ENCODE peak calls at places on chromosome 18, in seven cellular contexts. O is naive B cell; U is frontal cortex; W is activated CD4-positive, alpha-beta T cell treated with anti-CD3 and anti-CD28 coated beads for 48 hours; P is COR-L47; F is effector memory CD4-positive, alpha-beta T cell; N is GM03348. L is an unnamed sample.

GRCh38 chr18:49014605-49015267 is 64.0 kb upstream of the SMAD7 start:
- DNase-seq in O (no peak), U (no peak), W (no peak), P (no peak), F (no peak), N (no peak), L (no peak)

GRCh38 chr18:12637901-12638633 is 19.8 kb downstream of the SPIRE1 start:
- DNase-seq in O (no peak), U (no peak), W (no peak), P (no peak), F (no peak), N (peak; percentile 51), L (no peak)

GRCh38 chr18:62018034-62018760 is 125.4 kb upstream of the RNF152 start:
- DNase-seq in O (no peak), U (no peak), W (no peak), P (no peak), F (no peak), N (peak; percentile 79), L (peak; percentile 71)

GRCh38 chr18:50507120-50507590 is 52.7 kb upstream of the MAPK4 start:
- DNase-seq in O (peak; percentile 1), U (no peak), W (peak; percentile 8), P (peak; percentile 82), F (no peak), N (peak; percentile 26), L (peak; percentile 58)

GRCh38 chr18:13492314-13492713 is 234.0 kb downstream of the FAM210A start:
- DNase-seq in O (no peak), U (no peak), W (no peak), P (no peak), F (no peak), N (no peak), L (no peak)

GRCh38 chr18:22971038-22971437 is 37.9 kb downstream of the RBBP8 start:
- DNase-seq in O (no peak), U (no peak), W (no peak), P (no peak), F (no peak), N (no peak), L (no peak)

GRCh38 chr18:48194787-48195186 is 214.4 kb downstream of the ZBTB7C start:
- DNase-seq in O (no peak), U (no peak), W (no peak), P (no peak), F (no peak), N (no peak), L (no peak)

GRCh38 chr18:36518839-36519238 is 221.3 kb downstream of the FHOD3 start:
- DNase-seq in O (no peak), U (no peak), W (no peak), P (no peak), F (no peak), N (no peak), L (peak; percentile 39)

GRCh38 chr18:46222710-46223360 is 118.7 kb downstream of the HAUS1 start:
- DNase-seq in O (no peak), U (no peak), W (no peak), P (no peak), F (no peak), N (no peak), L (no peak)

GRCh38 chr18:22673182-22673862 is 255.6 kb upstream of the CTAGE1 start:
- DNase-seq in O (no peak), U (no peak), W (no peak), P (no peak), F (no peak), N (no peak), L (no peak)

GRCh38 chr18:48027401-48027931 is 97.0 kb upstream of the SMAD2 start:
- DNase-seq in O (no peak), U (no peak), W (no peak), P (no peak), F (no peak), N (peak; percentile 42), L (no peak)

GRCh38 chr18:79485788-79486355 is 90.1 kb downstream of the NFATC1 start:
- DNase-seq in O (no peak), U (no peak), W (no peak), P (no peak), F (no peak), N (peak; percentile 95), L (peak; percentile 26)

GRCh38 chr18:46427216-46427995 is 229.6 kb downstream of the LOXHD1 start:
- DNase-seq in O (no peak), U (no peak), W (no peak), P (no peak), F (no peak), N (no peak), L (no peak)

GRCh38 chr18:37421349-37422080 is 144.1 kb downstream of the CELF4 start:
- DNase-seq in O (no peak), U (no peak), W (no peak), P (no peak), F (no peak), N (no peak), L (no peak)

GRCh38 chr18:70931942-70932814 is 643.3 kb downstream of the SOCS6 start:
- DNase-seq in O (no peak), U (no peak), W (no peak), P (peak; percentile 50), F (no peak), N (peak; percentile 17), L (no peak)

GRCh38 chr18:43578636-43579203 is 301.4 kb upstream of the SYT4 start:
- DNase-seq in O (no peak), U (no peak), W (no peak), P (peak; percentile 68), F (no peak), N (no peak), L (no peak)

GRCh38 chr18:50558948-50559749 is 738 bp upstream of the MAPK4 start:
- DNase-seq in O (no peak), U (peak; percentile 34), W (no peak), P (no peak), F (no peak), N (no peak), L (no peak)

GRCh38 chr18:51028201-51028805 is 1.7 kb upstream of the SMAD4 start:
- DNase-seq in O (no peak), U (no peak), W (peak; percentile 18), P (peak; percentile 25), F (no peak), N (no peak), L (no peak)

GRCh38 chr18:61637905-61638304 is 254.9 kb downstream of the RNF152 start:
- DNase-seq in O (no peak), U (no peak), W (no peak), P (no peak), F (no peak), N (no peak), L (no peak)

GRCh38 chr18:45559258-45559657 is 56.0 kb upstream of the SLC14A2 start:
- DNase-seq in O (no peak), U (no peak), W (no peak), P (no peak), F (no peak), N (no peak), L (no peak)

GRCh38 chr18:13232060-13232917 is 13.7 kb downstream of the LDLRAD4 start:
- DNase-seq in O (no peak), U (no peak), W (no peak), P (no peak), F (no peak), N (peak; percentile 34), L (peak; percentile 74)

GRCh38 chr18:11925800-11926481 is 17.8 kb upstream of the MPPE1 start:
- DNase-seq in O (no peak), U (no peak), W (no peak), P (no peak), F (no peak), N (no peak), L (no peak)

GRCh38 chr18:31791817-31792579 is 31.3 kb upstream of the SLC25A52 start:
- DNase-seq in O (no peak), U (no peak), W (no peak), P (no peak), F (no peak), N (no peak), L (no peak)

GRCh38 chr18:22609642-22610041 is 191.9 kb upstream of the CTAGE1 start:
- DNase-seq in O (no peak), U (no peak), W (no peak), P (no peak), F (no peak), N (peak; percentile 17), L (peak; percentile 60)

GRCh38 chr18:56615738-56616520 is 22.5 kb downstream of the TXNL1 start:
- DNase-seq in O (no peak), U (no peak), W (no peak), P (no peak), F (no peak), N (no peak), L (no peak)

GRCh38 chr18:22493940-22494339 is 76.2 kb upstream of the CTAGE1 start:
- DNase-seq in O (no peak), U (no peak), W (no peak), P (no peak), F (no peak), N (peak; percentile 76), L (no peak)

GRCh38 chr18:45408218-45408617 is 207.1 kb upstream of the SLC14A2 start:
- DNase-seq in O (no peak), U (no peak), W (no peak), P (no peak), F (no peak), N (no peak), L (no peak)

GRCh38 chr18:48924621-48925601 is 25.9 kb downstream of the SMAD7 start:
- DNase-seq in O (no peak), U (no peak), W (no peak), P (no peak), F (no peak), N (no peak), L (no peak)

GRCh38 chr18:62741584-62741983 is 26.2 kb downstream of the PHLPP1 start:
- DNase-seq in O (no peak), U (no peak), W (no peak), P (no peak), F (no peak), N (no peak), L (no peak)

GRCh38 chr18:3604626-3605408 is 154.8 kb downstream of the TGIF1 start:
- DNase-seq in O (peak; percentile 10), U (no peak), W (peak; percentile 44), P (no peak), F (no peak), N (peak; percentile 47), L (no peak)

GRCh38 chr18:65215865-65216466 is 534.8 kb upstream of the CDH7 start:
- DNase-seq in O (no peak), U (no peak), W (no peak), P (peak; percentile 10), F (no peak), N (no peak), L (no peak)

GRCh38 chr18:75496151-75496550 is 68.6 kb upstream of the SMIM21 start:
- DNase-seq in O (no peak), U (no peak), W (no peak), P (no peak), F (no peak), N (no peak), L (no peak)

L was measured in left ventricle myocardium superior.